ENCODE peak calls at places on chromosomes 3 and 15, in five cellular contexts. S is breast epithelium, Q is K562, B is prostate gland, T is fibroblast of villous mesenchyme. U is an unnamed sample.

GRCh38 chr3:42262525-42262924 is 3.5 kb downstream of the CCK start:
- DNase-seq in S (no peak), Q (no peak), B (no peak), T (peak; percentile 14), U (peak; percentile 65)

GRCh38 chr3:177431525-177432255 is 234.4 kb upstream of the TBL1XR1 start:
- DNase-seq in S (no peak), Q (peak; percentile 67), B (no peak), T (no peak), U (no peak)

GRCh38 chr15:52653451-52653964 is 25.7 kb downstream of the ATOSA start:
- DNase-seq in S (no peak), Q (peak; percentile 15), B (peak; percentile 9), T (peak; percentile 73), U (peak; percentile 84)

GRCh38 chr15:76200641-76201105 is 110.6 kb downstream of the ETFA start:
- DNase-seq in S (peak; percentile 22), Q (no peak), B (no peak), T (no peak), U (no peak)

GRCh38 chr15:38455096-38455495 is 1.2 kb downstream of the FAM98B start:
- DNase-seq in S (no peak), Q (peak; percentile 39), B (no peak), T (peak; percentile 20), U (peak; percentile 5)

GRCh38 chr15:90165659-90166489 is 35.3 kb upstream of the SEMA4B start:
- DNase-seq in S (peak; percentile 89), Q (peak; percentile 94), B (peak; percentile 93), T (peak; percentile 95), U (peak; percentile 98)

GRCh38 chr3:99430348-99431134 is 207.9 kb upstream of the COL8A1 start:
- DNase-seq in S (no peak), Q (no peak), B (no peak), T (no peak), U (no peak)

GRCh38 chr3:133394561-133395311 is 5.1 kb upstream of the BFSP2 start:
- DNase-seq in S (no peak), Q (no peak), B (no peak), T (no peak), U (peak; percentile 44)

GRCh38 chr15:63896336-63897115 is 62.8 kb upstream of the HERC1 start:
- DNase-seq in S (no peak), Q (peak; percentile 98), B (no peak), T (peak; percentile 64), U (peak; percentile 78)

GRCh38 chr3:14871456-14872200 is 52.9 kb downstream of the FGD5 start:
- DNase-seq in S (no peak), Q (no peak), B (no peak), T (no peak), U (no peak)

GRCh38 chr3:177358085-177358967 is 161.0 kb upstream of the TBL1XR1 start:
- DNase-seq in S (peak; percentile 67), Q (peak; percentile 95), B (no peak), T (peak; percentile 67), U (peak; percentile 90)

GRCh38 chr3:43405888-43406636 is 119.7 kb downstream of the SNRK start:
- DNase-seq in S (no peak), Q (peak; percentile 47), B (no peak), T (peak; percentile 52), U (peak; percentile 95)

GRCh38 chr3:186871403-186871924 is 29.0 kb downstream of the ADIPOQ start:
- DNase-seq in S (no peak), Q (peak; percentile 81), B (no peak), T (no peak), U (no peak)

DNA sequence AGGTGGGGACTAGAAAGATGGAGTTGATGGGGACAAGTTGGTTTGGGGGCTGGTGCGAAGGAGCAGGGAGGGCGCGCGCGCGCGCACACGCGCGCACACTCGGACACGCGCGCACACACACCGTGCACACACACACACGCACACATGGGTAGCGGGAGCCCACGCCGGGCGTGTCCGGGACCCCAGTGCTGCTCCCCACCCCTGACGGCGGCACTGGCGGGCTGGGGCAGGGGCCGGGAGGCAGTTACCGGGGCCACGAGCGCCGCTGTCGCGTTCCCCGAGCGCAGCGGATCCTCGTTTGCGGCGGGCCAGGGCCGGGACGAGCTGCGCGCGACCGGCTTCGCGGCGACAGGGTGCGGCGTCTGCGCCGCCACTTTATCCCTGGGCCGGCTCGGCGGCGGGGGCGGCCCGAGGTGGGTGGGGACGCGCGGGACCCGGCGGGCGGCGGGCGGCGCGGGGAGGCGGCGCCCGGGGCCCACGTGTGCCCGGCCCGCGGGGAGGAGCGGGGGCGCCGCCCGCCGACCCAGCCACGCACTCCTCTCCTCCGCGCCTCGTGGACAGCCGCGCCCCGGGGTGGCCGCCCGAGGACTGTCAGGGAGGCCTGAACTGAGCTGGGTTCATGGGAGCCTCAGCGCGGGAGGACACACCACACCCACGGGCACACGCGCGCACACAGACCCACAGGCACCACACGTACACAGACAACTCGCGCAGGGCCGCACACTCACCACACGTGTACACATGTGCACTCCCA is 698 bp upstream of the MGLL start:
- DNase-seq in S (no peak), Q (no peak), B (no peak), T (no peak), U (no peak)
- TF ChIP-seq CTCF in S (no peak), Q (no peak), B (peak; percentile 44), T (no peak), U (no peak)

GRCh38 chr15:93072440-93073394 is 16.3 kb downstream of the RGMA start:
- DNase-seq in S (no peak), Q (peak; percentile 74), B (peak; percentile 86), T (peak; percentile 61), U (peak; percentile 70)

GRCh38 chr15:93072011-93072410 is 17.0 kb downstream of the RGMA start:
- DNase-seq in S (no peak), Q (no peak), B (no peak), T (peak; percentile 30), U (peak; percentile 68)

GRCh38 chr15:93071469-93071891 is 17.5 kb downstream of the RGMA start:
- DNase-seq in S (no peak), Q (no peak), B (no peak), T (no peak), U (peak; percentile 20)

GRCh38 chr15:93070136-93070535 is 18.9 kb downstream of the RGMA start:
- DNase-seq in S (no peak), Q (no peak), B (peak; percentile 61), T (no peak), U (no peak)

GRCh38 chr15:93070901-93071300 is 18.1 kb downstream of the RGMA start:
- DNase-seq in S (no peak), Q (no peak), B (no peak), T (no peak), U (no peak)
- H3K4me3 ChIP-seq in S (peak overlapping the region; percentile 79), Q (no peak overlapping the region), B (peak overlapping the region; percentile 68), T (no peak overlapping the region), U (no peak overlapping the region)

GRCh38 chr3:30671527-30672286 is 65.3 kb downstream of the TGFBR2 start:
- DNase-seq in S (no peak), Q (peak; percentile 6), B (no peak), T (no peak), U (no peak)
- TF ChIP-seq CTCF in S (no peak), Q (no peak), B (no peak), T (no peak), U (no peak)

DNA sequence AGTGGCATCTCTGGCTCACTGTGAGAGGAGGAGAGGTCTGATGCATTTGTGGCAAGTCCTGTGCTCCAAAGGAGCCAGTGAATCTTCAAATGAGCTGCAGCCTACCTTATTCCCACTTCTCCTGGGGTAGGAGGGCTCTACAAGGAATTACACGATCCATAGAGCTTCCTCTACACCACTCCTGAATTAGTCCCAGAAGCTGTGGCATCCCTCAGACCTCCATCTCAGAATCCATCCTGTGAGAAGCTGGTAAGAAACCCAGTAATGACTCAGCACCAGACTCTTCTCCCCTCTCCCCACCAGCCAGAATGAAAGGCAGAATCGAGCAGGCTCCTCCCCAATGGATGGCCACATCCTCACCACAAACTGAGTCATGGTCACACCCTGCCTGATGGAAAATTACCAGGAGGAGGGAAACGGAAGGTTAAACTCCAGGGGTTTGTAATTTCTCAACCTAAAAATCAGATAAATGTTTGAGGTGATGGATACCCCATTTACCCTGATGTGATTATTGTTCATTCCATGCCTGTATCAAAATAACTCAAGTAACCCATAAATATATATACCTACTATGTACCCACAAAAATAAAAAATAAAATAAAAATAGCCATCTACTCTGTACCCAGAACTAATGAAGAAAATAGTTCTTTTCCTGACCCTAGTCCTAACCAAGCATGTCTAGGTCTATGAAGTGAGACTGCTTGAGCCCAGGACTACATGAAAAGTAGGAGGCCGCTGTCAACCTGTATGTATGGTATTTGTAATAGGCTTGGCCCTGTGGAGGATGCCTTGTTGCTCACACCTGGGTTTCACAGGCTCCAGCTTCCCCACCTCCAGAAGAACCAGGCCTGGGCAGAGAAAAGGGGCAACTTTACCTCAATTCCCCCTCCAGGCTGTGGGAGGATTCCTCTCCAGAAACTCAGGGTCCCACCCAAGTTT is 6.6 kb upstream of the PKM start:
- DNase-seq in S (no peak), Q (peak; percentile 95), B (no peak), T (peak; percentile 98), U (peak; percentile 98)
- H3K4me3 ChIP-seq in S (peak overlapping the region; percentile 25), Q (peak overlapping the region; percentile 54), B (no peak overlapping the region), T (peak overlapping the region; percentile 72), U (peak overlapping the region; percentile 45)

GRCh38 chr3:164393171-164393570 is 685.1 kb downstream of the SI start:
- DNase-seq in S (no peak), Q (no peak), B (no peak), T (no peak), U (no peak)
- TF ChIP-seq CTCF in S (no peak), Q (no peak), B (no peak), T (no peak), U (peak; percentile 3)

GRCh38 chr3:150609988-150610387 is 6.9 kb downstream of the SELENOT start:
- DNase-seq in S (no peak), Q (no peak), B (no peak), T (no peak), U (no peak)

GRCh38 chr3:150611666-150612065 is 8.5 kb downstream of the SELENOT start:
- DNase-seq in S (no peak), Q (no peak), B (no peak), T (no peak), U (no peak)

GRCh38 chr3:150613034-150613433 is 9.9 kb downstream of the SELENOT start:
- DNase-seq in S (no peak), Q (peak; percentile 37), B (no peak), T (no peak), U (no peak)

GRCh38 chr3:150612494-150612893 is 9.4 kb downstream of the SELENOT start:
- DNase-seq in S (no peak), Q (no peak), B (no peak), T (no peak), U (no peak)

GRCh38 chr3:150610785-150611184 is 7.7 kb downstream of the SELENOT start:
- DNase-seq in S (no peak), Q (no peak), B (no peak), T (peak; percentile 48), U (no peak)
- H3K4me3 ChIP-seq in S (no peak overlapping the region), Q (no peak overlapping the region), B (no peak overlapping the region), T (no peak overlapping the region), U (no peak overlapping the region)

GRCh38 chr3:173221010-173221409 is 80.0 kb upstream of the SPATA16 start:
- DNase-seq in S (no peak), Q (peak; percentile 1), B (no peak), T (no peak), U (no peak)
- TF ChIP-seq CTCF in S (no peak), Q (peak; percentile 49), B (no peak), T (no peak), U (peak; percentile 35)